ENCODE peak calls at places on chromosomes 3 and 15, in nine cellular contexts. T, A, R, S, M, Q, X, F and N are unnamed samples.

GRCh38 chr3:184496933-184497332 is 64.7 kb upstream of the EPHB3 start:
- ATAC-seq in T (no peak), A (no peak), R (no peak), S (no peak), M (no peak), Q (no peak), X (no peak), F (no peak), N (no peak)

GRCh38 chr3:195550723-195551122 is 7.6 kb upstream of the PPP1R2 start:
- ATAC-seq in T (peak), A (no peak), R (peak), S (peak), M (peak), Q (no peak), X (no peak), F (no peak), N (no peak)

GRCh38 chr15:67937153-67937761 is 97.4 kb upstream of the RNU6-1 start:
- ATAC-seq in T (no peak), A (no peak), R (peak), S (no peak), M (peak), Q (no peak), X (no peak), F (no peak), N (no peak)

GRCh38 chr15:70316059-70316600 is 218.4 kb upstream of the TLE3 start:
- ATAC-seq in T (no peak), A (no peak), R (no peak), S (no peak), M (no peak), Q (no peak), X (no peak), F (no peak), N (no peak)

GRCh38 chr3:134576831-134577230 is 74.0 kb downstream of the KY start:
- ATAC-seq in T (no peak), A (no peak), R (no peak), S (no peak), M (no peak), Q (no peak), X (no peak), F (no peak), N (no peak)

GRCh38 chr3:45124379-45124778 is 21.8 kb downstream of the CDCP1 start:
- ATAC-seq in T (no peak), A (peak), R (peak), S (peak), M (no peak), Q (peak), X (peak), F (no peak), N (peak)

GRCh38 chr3:114307222-114307840 is 13.5 kb downstream of the TIGIT start:
- ATAC-seq in T (peak), A (no peak), R (no peak), S (peak), M (no peak), Q (peak), X (no peak), F (peak), N (no peak)

GRCh38 chr15:85133709-85134108 is 152.1 kb downstream of the PDE8A start:
- ATAC-seq in T (no peak), A (no peak), R (no peak), S (no peak), M (no peak), Q (no peak), X (no peak), F (no peak), N (no peak)

GRCh38 chr15:52071570-52071969 is 41.0 kb downstream of the BCL2L10 start:
- ATAC-seq in T (no peak), A (no peak), R (no peak), S (no peak), M (peak), Q (no peak), X (no peak), F (no peak), N (no peak)

GRCh38 chr15:87942316-87942715 is 314.2 kb downstream of the NTRK3 start:
- ATAC-seq in T (no peak), A (no peak), R (no peak), S (no peak), M (no peak), Q (no peak), X (no peak), F (no peak), N (no peak)

GRCh38 chr3:46017720-46018119 is 9.6 kb downstream of the XCR1 start:
- ATAC-seq in T (peak), A (peak), R (peak), S (peak), M (no peak), Q (peak), X (no peak), F (no peak), N (no peak)

GRCh38 chr3:69058180-69058946 is 6.2 kb upstream of the TMF1 start:
- ATAC-seq in T (peak), A (no peak), R (no peak), S (peak), M (no peak), Q (peak), X (no peak), F (peak), N (no peak)

GRCh38 chr3:47310391-47310790 is 27.6 kb downstream of the KLHL18 start:
- ATAC-seq in T (no peak), A (no peak), R (no peak), S (no peak), M (no peak), Q (no peak), X (no peak), F (no peak), N (no peak)